ENCODE peak calls at places on chromosomes 3 and 15, in six cellular contexts. X is stimulated activated CD8-positive, alpha-beta memory T cell treated with anti-CD3 and anti-CD28 coated beads, Interleukin-15, amount 100 ng/mL, for 4 hours; Q is activated T-helper 1 cell treated with anti-CD3 and anti-CD28 coated beads, Interleukin-12 subunit alpha, Interleukin-12 subunit beta, Interleukin-2, Interleukin-4 antibody, amounts not matched to agents 30 ng/mL and 10 ng/mL and 1 ng/mL, durations not matched to agents 14 hours and 24 hours and 36 hours; F is stimulated activated CD4-positive, alpha-beta T cell treated with anti-CD3 and anti-CD28 coated beads, Interleukin-1b, Interleukin-23, amount 100 ng/mL, for 1 hour; K is GM10248; A is activated naive CD4-positive, alpha-beta T cell treated with anti-CD3 and anti-CD28 coated beads for 36 hours. Y is an unnamed sample.

GRCh38 chr15:92097473-92098178 is 244.1 kb downstream of the SLCO3A1 start:
- DNase-seq in X (peak; percentile 8), Q (no peak), F (peak; percentile 7), A (peak; percentile 74), K (peak; percentile 70), Y (peak; percentile 68)

GRCh38 chr3:194374930-194375329 is 5.4 kb upstream of the LRRC15 start:
- DNase-seq in K (no peak), F (no peak), X (no peak), A (no peak), Q (no peak), Y (no peak)

GRCh38 chr15:97728791-97729190 is 231.7 kb upstream of the ARRDC4 start:
- DNase-seq in Q (no peak), K (no peak), F (no peak), X (no peak), A (no peak), Y (no peak)

GRCh38 chr15:39200586-39200985 is 380.3 kb upstream of the THBS1 start:
- DNase-seq in A (no peak), X (no peak), Q (no peak), K (no peak), F (no peak), Y (no peak)

GRCh38 chr15:81894069-81894468 is 151.7 kb downstream of the MEX3B start:
- DNase-seq in F (no peak), Q (no peak), A (no peak), X (no peak), K (no peak), Y (no peak)

GRCh38 chr15:41941644-41942415 is 30.5 kb downstream of the EHD4 start:
- DNase-seq in Q (no peak), A (no peak), F (no peak), X (no peak), K (no peak), Y (no peak)

GRCh38 chr3:79002465-79003372 is 765.1 kb downstream of the ROBO1 start:
- DNase-seq in X (no peak), K (no peak), F (no peak), A (no peak), Q (no peak), Y (no peak)

GRCh38 chr3:56954125-56954524 is 106.3 kb upstream of the SPATA12 start:
- DNase-seq in Q (no peak), K (no peak), F (no peak), X (no peak), A (no peak), Y (no peak)

GRCh38 chr3:161500057-161500836 is 3.6 kb downstream of the OTOL1 start:
- DNase-seq in F (no peak), Q (no peak), K (no peak), X (no peak), A (no peak), Y (no peak)

GRCh38 chr15:88704791-88705768 is 66.3 kb downstream of the ISG20 start:
- DNase-seq in K (no peak), X (no peak), Q (no peak), F (no peak), A (peak; percentile 19), Y (no peak)

GRCh38 chr3:159169828-159170227 is 368.0 kb downstream of the MFSD1 start:
- DNase-seq in A (no peak), F (no peak), X (no peak), Q (no peak), K (no peak), Y (no peak)

GRCh38 chr3:125045965-125046364 is 9.8 kb downstream of the HEG1 start:
- DNase-seq in A (no peak), F (no peak), Q (no peak), K (no peak), X (no peak), Y (no peak)

GRCh38 chr3:128532007-128532983 is 39.3 kb upstream of the GATA2 start:
- DNase-seq in Q (no peak), A (no peak), F (no peak), X (no peak), K (no peak), Y (no peak)

GRCh38 chr3:128971421-128971820 is 22.5 kb downstream of the CFAP92 start:
- DNase-seq in K (no peak), F (no peak), X (no peak), Q (no peak), A (no peak), Y (no peak)

GRCh38 chr3:88231207-88231606 is 81.4 kb downstream of the C3orf38 start:
- DNase-seq in K (no peak), Q (no peak), X (no peak), A (no peak), F (no peak), Y (no peak)

GRCh38 chr3:43055393-43055792 is 50.5 kb downstream of the POMGNT2 start:
- DNase-seq in K (no peak), F (no peak), Q (no peak), X (no peak), A (no peak), Y (no peak)

GRCh38 chr15:35705885-35706590 is 160.1 kb upstream of the DPH6 start:
- DNase-seq in F (no peak), Q (no peak), A (no peak), K (no peak), X (no peak), Y (no peak)

GRCh38 chr3:72591522-72592421 is 256.5 kb downstream of the SHQ1 start:
- DNase-seq in Q (no peak), A (no peak), F (no peak), K (no peak), X (no peak), Y (no peak)

GRCh38 chr15:92591275-92591674 is 64.3 kb downstream of the FAM174B start:
- DNase-seq in F (no peak), A (no peak), Q (no peak), K (no peak), X (no peak), Y (no peak)

GRCh38 chr3:105752791-105753415 is 115.9 kb downstream of the CBLB start:
- DNase-seq in X (no peak), F (no peak), A (peak; percentile 46), Q (peak; percentile 24), K (no peak), Y (no peak)

GRCh38 chr3:36734742-36735141 is 29.6 kb downstream of the DCLK3 start:
- DNase-seq in A (no peak), K (no peak), Q (no peak), X (no peak), F (no peak), Y (no peak)

GRCh38 chr3:106068795-106069194 is 200.0 kb upstream of the CBLB start:
- DNase-seq in A (peak; percentile 26), X (no peak), Q (peak; percentile 3), F (no peak), K (peak; percentile 21), Y (peak; percentile 35)

GRCh38 chr3:152574461-152575079 is 260.4 kb upstream of the P2RY1 start:
- DNase-seq in A (peak; percentile 68), F (no peak), Q (no peak), X (no peak), K (peak; percentile 26), Y (no peak)

GRCh38 chr15:96326551-96327154 is 3.8 kb upstream of the NR2F2 start:
- DNase-seq in X (no peak), A (no peak), K (no peak), F (no peak), Q (no peak), Y (peak; percentile 25)

GRCh38 chr3:63954182-63954581 is 42.0 kb upstream of the SCAANT1 start:
- DNase-seq in X (no peak), Q (no peak), F (no peak), A (no peak), K (no peak), Y (no peak)

GRCh38 chr3:194540268-194540937 is 53.6 kb upstream of the ATP13A3 start:
- DNase-seq in Q (no peak), K (no peak), X (no peak), F (no peak), A (peak; percentile 21), Y (no peak)

GRCh38 chr3:72152551-72153476 is 367.9 kb upstream of the PROK2 start:
- DNase-seq in F (no peak), Q (no peak), X (no peak), A (no peak), K (no peak), Y (no peak)

GRCh38 chr3:118544458-118544857 is 490.2 kb downstream of the IGSF11 start:
- DNase-seq in F (no peak), X (no peak), A (no peak), K (no peak), Q (no peak), Y (no peak)

GRCh38 chr3:99475229-99475628 is 163.2 kb upstream of the COL8A1 start:
- DNase-seq in K (no peak), A (no peak), F (no peak), Q (no peak), X (no peak), Y (no peak)

GRCh38 chr3:23264413-23264812 is 61.3 kb downstream of the UBE2E2 start:
- DNase-seq in A (no peak), X (no peak), F (no peak), K (no peak), Q (no peak), Y (no peak)

GRCh38 chr15:101431301-101431700 is 58.2 kb downstream of the PCSK6 start:
- DNase-seq in Q (no peak), K (no peak), A (no peak), X (no peak), F (no peak), Y (no peak)

GRCh38 chr3:160374925-160375324 is 24.1 kb downstream of the IFT80 start:
- DNase-seq in A (no peak), K (no peak), F (no peak), X (no peak), Q (no peak), Y (no peak)

GRCh38 chr15:88126695-88127476 is 129.7 kb downstream of the NTRK3 start:
- DNase-seq in A (no peak), X (no peak), K (no peak), Q (no peak), F (no peak), Y (no peak)

GRCh38 chr3:112117826-112118571 is 15.0 kb downstream of the GCSAM start:
- DNase-seq in K (peak; percentile 31), F (no peak), X (no peak), A (no peak), Q (no peak), Y (no peak)

GRCh38 chr3:99794485-99794884 is 23.2 kb upstream of the CMSS1 start:
- DNase-seq in F (no peak), K (no peak), X (no peak), A (no peak), Q (no peak), Y (no peak)

GRCh38 chr3:141625506-141625905 is 112.6 kb upstream of the RNF7 start:
- DNase-seq in Q (no peak), K (no peak), A (no peak), X (no peak), F (no peak), Y (no peak)

GRCh38 chr3:24781454-24781853 is 286.8 kb upstream of the THRB start:
- DNase-seq in X (no peak), Q (no peak), F (no peak), K (no peak), A (no peak), Y (no peak)

GRCh38 chr15:81313686-81314085 is 10.3 kb downstream of the STARD5 start:
- DNase-seq in K (no peak), X (no peak), A (no peak), Q (no peak), F (no peak), Y (no peak)

GRCh38 chr15:29337156-29337959 is 67.7 kb upstream of the NSMCE3 start:
- DNase-seq in X (no peak), F (no peak), K (no peak), Q (no peak), A (no peak), Y (no peak)